ENCODE peak calls at places on chromosomes 5 and 9, in nine cellular contexts. One of them, this sample, is unnamed.

GRCh38 chr9:78143281-78144007 is 92.4 kb upstream of the CEP78 start:
- DNase-seq in AG08396: no peak
- DNase-seq in T-helper 2 cell: no peak
- DNase-seq in kidney glomerular epithelial cell: no peak
- DNase-seq in hippocampal formation: no peak
- DNase-seq in germinal center: no peak
- DNase-seq in pancreas: no peak
- DNase-seq in T1000: no peak
- DNase-seq in RWPE1: no peak
- DNase-seq in this sample: no peak

GRCh38 chr9:90142580-90142979 is 500.0 kb downstream of the DIRAS2 start:
- DNase-seq in AG08396: no peak
- DNase-seq in T-helper 2 cell: no peak
- DNase-seq in kidney glomerular epithelial cell: peak
- DNase-seq in hippocampal formation: peak
- DNase-seq in germinal center: peak
- DNase-seq in pancreas: peak
- DNase-seq in T1000: no peak
- DNase-seq in RWPE1: peak
- DNase-seq in this sample: no peak

GRCh38 chr9:136250676-136251075 is 5.1 kb upstream of the QSOX2 start:
- DNase-seq in AG08396: no peak
- DNase-seq in T-helper 2 cell: no peak
- DNase-seq in kidney glomerular epithelial cell: no peak
- DNase-seq in hippocampal formation: no peak
- DNase-seq in germinal center: no peak
- DNase-seq in pancreas: no peak
- DNase-seq in T1000: no peak
- DNase-seq in RWPE1: no peak
- DNase-seq in this sample: no peak

GRCh38 chr5:101370240-101370639 is 467.2 kb upstream of the ST8SIA4 start:
- DNase-seq in AG08396: no peak
- DNase-seq in T-helper 2 cell: no peak
- DNase-seq in kidney glomerular epithelial cell: no peak
- DNase-seq in hippocampal formation: no peak
- DNase-seq in germinal center: no peak
- DNase-seq in pancreas: no peak
- DNase-seq in T1000: no peak
- DNase-seq in RWPE1: no peak
- DNase-seq in this sample: no peak

GRCh38 chr5:73747696-73748380 is 121.8 kb downstream of the ARHGEF28 start:
- DNase-seq in AG08396: no peak
- DNase-seq in T-helper 2 cell: no peak
- DNase-seq in kidney glomerular epithelial cell: no peak
- DNase-seq in hippocampal formation: no peak
- DNase-seq in germinal center: no peak
- DNase-seq in pancreas: no peak
- DNase-seq in T1000: no peak
- DNase-seq in RWPE1: no peak
- DNase-seq in this sample: no peak

GRCh38 chr9:26502311-26502710 is 390.3 kb downstream of the CAAP1 start:
- DNase-seq in AG08396: no peak
- DNase-seq in T-helper 2 cell: no peak
- DNase-seq in kidney glomerular epithelial cell: no peak
- DNase-seq in hippocampal formation: peak
- DNase-seq in germinal center: no peak
- DNase-seq in pancreas: no peak
- DNase-seq in T1000: no peak
- DNase-seq in RWPE1: no peak
- DNase-seq in this sample: no peak

GRCh38 chr9:134930404-134930803 is 12.7 kb upstream of the FCN1 start:
- DNase-seq in AG08396: no peak
- DNase-seq in T-helper 2 cell: no peak
- DNase-seq in kidney glomerular epithelial cell: no peak
- DNase-seq in hippocampal formation: no peak
- DNase-seq in germinal center: peak
- DNase-seq in pancreas: no peak
- DNase-seq in T1000: no peak
- DNase-seq in RWPE1: no peak
- DNase-seq in this sample: no peak

GRCh38 chr5:573976-574375 is 38.2 kb upstream of the CEP72 start:
- DNase-seq in AG08396: no peak
- DNase-seq in T-helper 2 cell: no peak
- DNase-seq in kidney glomerular epithelial cell: no peak
- DNase-seq in hippocampal formation: no peak
- DNase-seq in germinal center: no peak
- DNase-seq in pancreas: no peak
- DNase-seq in T1000: no peak
- DNase-seq in RWPE1: no peak
- DNase-seq in this sample: no peak

GRCh38 chr5:158752656-158752973 is 347.1 kb downstream of the EBF1 start:
- DNase-seq in AG08396: no peak
- DNase-seq in T-helper 2 cell: no peak
- DNase-seq in kidney glomerular epithelial cell: no peak
- DNase-seq in hippocampal formation: no peak
- DNase-seq in germinal center: no peak
- DNase-seq in pancreas: no peak
- DNase-seq in T1000: no peak
- DNase-seq in RWPE1: no peak
- DNase-seq in this sample: no peak

GRCh38 chr9:132730054-132731033 is 60.1 kb downstream of the GTF3C4 start:
- DNase-seq in AG08396: no peak
- DNase-seq in T-helper 2 cell: no peak
- DNase-seq in kidney glomerular epithelial cell: no peak
- DNase-seq in hippocampal formation: no peak
- DNase-seq in germinal center: no peak
- DNase-seq in pancreas: no peak
- DNase-seq in T1000: no peak
- DNase-seq in RWPE1: no peak
- DNase-seq in this sample: no peak

This sample was measured in lower lobe of right lung.